ENCODE peak calls at places on chromosome 22, in seven cellular contexts. Y is naive thymus-derived CD8-positive, alpha-beta T cell; A is left colon; G is kidney tubule cell; X is AG09319; I is GM20000; H is AG20443. N is an unnamed sample.
A peak's percentile ranks its signal among the peaks of the same experiment; 100 is the strongest.

GRCh38 chr22:40418366-40419201 is 48.2 kb downstream of the SGSM3 start:
- DNase-seq in Y (peak; percentile 60), A (peak; percentile 40), G (no peak), X (no peak), I (no peak), H (no peak), N (no peak)

GRCh38 chr22:38754247-38755154 is 1.3 kb downstream of the SUN2 start:
- DNase-seq in Y (no peak), A (peak; percentile 72), G (peak; percentile 68), X (no peak), I (peak; percentile 66), H (peak; percentile 57), N (peak; percentile 87)

GRCh38 chr22:49664371-49664881 is 163.2 kb downstream of the BRD1 start:
- DNase-seq in Y (no peak), A (no peak), G (no peak), X (no peak), I (no peak), H (no peak), N (no peak)

GRCh38 chr22:21022955-21023614 is 8.1 kb downstream of the P2RX6 start:
- DNase-seq in Y (no peak), A (no peak), G (no peak), X (no peak), I (no peak), H (no peak), N (no peak)

GRCh38 chr22:25449781-25450317 is 114.6 kb upstream of the GRK3 start:
- DNase-seq in Y (no peak), A (no peak), G (no peak), X (no peak), I (no peak), H (no peak), N (no peak)

GRCh38 chr22:27998511-27999410 is 79.7 kb upstream of the PITPNB start:
- DNase-seq in Y (no peak), A (no peak), G (no peak), X (no peak), I (no peak), H (no peak), N (no peak)

GRCh38 chr22:31540966-31541365 is 44.6 kb downstream of the SFI1 start:
- DNase-seq in Y (no peak), A (no peak), G (peak; percentile 21), X (no peak), I (no peak), H (no peak), N (no peak)

GRCh38 chr22:22702159-22702873 is 57.9 kb downstream of the GGTLC2 start:
- DNase-seq in Y (no peak), A (peak; percentile 41), G (no peak), X (no peak), I (no peak), H (no peak), N (peak; percentile 21)

GRCh38 chr22:32469799-32470212 is 4.8 kb upstream of the FBXO7 start:
- DNase-seq in Y (no peak), A (no peak), G (peak; percentile 89), X (peak; percentile 7), I (no peak), H (peak; percentile 84), N (peak; percentile 35)

GRCh38 chr22:20864186-20864908 is 5.5 kb downstream of the SNAP29 start:
- DNase-seq in Y (no peak), A (no peak), G (no peak), X (no peak), I (no peak), H (no peak), N (no peak)

GRCh38 chr22:36770946-36771340 is 5.0 kb downstream of the IFT27 start:
- DNase-seq in Y (no peak), A (no peak), G (no peak), X (no peak), I (no peak), H (no peak), N (no peak)

GRCh38 chr22:41264408-41264941 is 21.5 kb downstream of the RANGAP1 start:
- DNase-seq in Y (no peak), A (no peak), G (no peak), X (no peak), I (no peak), H (no peak), N (no peak)